ENCODE peak calls at places on chromosomes 13 and 19, in seven cellular contexts. T is left ventricle myocardium inferior, R is KG1, L is NCI-H1105, K is left ventricle myocardium superior, B is KBM-7, Z is HFF-Myc. I is an unnamed sample.
A peak's percentile ranks its signal among the peaks of the same experiment; 100 is the strongest.

GRCh38 chr19:45051929-45052579 is 13.2 kb downstream of the CLASRP start:
- DNase-seq in T (no peak), R (no peak), L (no peak), K (no peak), B (no peak), Z (no peak), I (no peak)

GRCh38 chr19:45971260-45971902 is 2.3 kb downstream of the NOVA2 start:
- DNase-seq in T (peak; percentile 41), R (no peak), L (no peak), K (peak; percentile 46), B (no peak), Z (no peak), I (no peak)

GRCh38 chr13:74487091-74487722 is 353.0 kb upstream of the KLF12 start:
- DNase-seq in T (no peak), R (no peak), L (no peak), K (no peak), B (no peak), Z (no peak), I (no peak)

GRCh38 chr13:48782429-48782840 is 128.7 kb downstream of the CYSLTR2 start:
- DNase-seq in T (no peak), R (no peak), L (no peak), K (no peak), B (no peak), Z (no peak), I (no peak)

GRCh38 chr19:4717191-4717965 is 6.3 kb downstream of the DPP9 start:
- DNase-seq in T (no peak), R (no peak), L (no peak), K (no peak), B (no peak), Z (no peak), I (no peak)

GRCh38 chr19:7533281-7533819 is 2.2 kb upstream of the PNPLA6 start:
- DNase-seq in T (peak; percentile 76), R (no peak), L (peak; percentile 70), K (peak; percentile 87), B (no peak), Z (no peak), I (no peak)

GRCh38 chr19:18754501-18754900 is 36.6 kb downstream of the COMP start:
- DNase-seq in T (no peak), R (no peak), L (no peak), K (no peak), B (no peak), Z (no peak), I (no peak)

GRCh38 chr13:93562676-93563075 is 336.1 kb downstream of the GPC6 start:
- DNase-seq in T (no peak), R (no peak), L (no peak), K (no peak), B (no peak), Z (no peak), I (no peak)

GRCh38 chr13:113495494-113496251 is 5.2 kb upstream of the DCUN1D2 start:
- DNase-seq in T (no peak), R (no peak), L (no peak), K (peak; percentile 42), B (peak; percentile 24), Z (no peak), I (no peak)

GRCh38 chr19:34316741-34317241 is 48.2 kb upstream of the GPI start:
- DNase-seq in T (no peak), R (no peak), L (no peak), K (no peak), B (no peak), Z (peak; percentile 41), I (no peak)

GRCh38 chr13:112741185-112741755 is 51.4 kb downstream of the ATP11A start:
- DNase-seq in T (no peak), R (no peak), L (no peak), K (no peak), B (no peak), Z (no peak), I (no peak)

GRCh38 chr13:44713793-44714469 is 137.8 kb upstream of the TSC22D1 start:
- DNase-seq in T (no peak), R (no peak), L (no peak), K (no peak), B (no peak), Z (peak; percentile 94), I (no peak)

GRCh38 chr13:97962887-97963286 is 9.4 kb downstream of the IPO5 start:
- DNase-seq in T (no peak), R (no peak), L (no peak), K (no peak), B (no peak), Z (no peak), I (no peak)

GRCh38 chr19:56015756-56016155 is 29.2 kb downstream of the NLRP5 start:
- DNase-seq in T (no peak), R (peak; percentile 2), L (no peak), K (no peak), B (peak; percentile 14), Z (peak; percentile 4), I (no peak)

GRCh38 chr13:66967825-66968597 is 262.1 kb downstream of the PCDH9 start:
- DNase-seq in T (no peak), R (no peak), L (no peak), K (no peak), B (no peak), Z (no peak), I (no peak)

GRCh38 chr19:51091126-51091525 is 8.4 kb upstream of the KLK14 start:
- DNase-seq in T (no peak), R (no peak), L (no peak), K (no peak), B (no peak), Z (no peak), I (no peak)

GRCh38 chr13:72505376-72505775 is 222.1 kb downstream of the MZT1 start:
- DNase-seq in T (no peak), R (no peak), L (no peak), K (no peak), B (no peak), Z (no peak), I (no peak)

GRCh38 chr19:49767380-49767779 is 579 bp downstream of the AP2A1 start:
- DNase-seq in T (no peak), R (no peak), L (no peak), K (no peak), B (peak; percentile 6), Z (no peak), I (no peak)

GRCh38 chr13:108962652-108963051 is 333.2 kb downstream of the MYO16 start:
- DNase-seq in T (no peak), R (no peak), L (peak; percentile 34), K (no peak), B (no peak), Z (no peak), I (no peak)

GRCh38 chr13:63880705-63881104 is 2465.1 kb upstream of the PCDH20 start:
- DNase-seq in T (no peak), R (no peak), L (no peak), K (no peak), B (no peak), Z (no peak), I (no peak)

GRCh38 chr13:82011355-82011754 is 1670.4 kb upstream of the SPRY2 start:
- DNase-seq in T (no peak), R (no peak), L (no peak), K (no peak), B (no peak), Z (no peak), I (no peak)

GRCh38 chr13:112443191-112444000 is 67.2 kb downstream of the SPACA7 start:
- DNase-seq in T (no peak), R (no peak), L (no peak), K (no peak), B (peak; percentile 18), Z (no peak), I (no peak)

GRCh38 chr19:44644391-44645016 is 794 bp downstream of the PVR start:
- DNase-seq in T (no peak), R (no peak), L (no peak), K (no peak), B (peak; percentile 69), Z (no peak), I (no peak)

GRCh38 chr13:113378825-113379224 is 14.9 kb upstream of the GRTP1 start:
- DNase-seq in T (no peak), R (no peak), L (no peak), K (no peak), B (no peak), Z (no peak), I (no peak)

GRCh38 chr19:46925548-46925950 is 64.8 kb downstream of the ARHGAP35 start:
- DNase-seq in T (no peak), R (no peak), L (no peak), K (no peak), B (no peak), Z (no peak), I (no peak)

I was measured in CMK.